ENCODE peak calls at places on chromosomes 7 and 10, in five cellular contexts. One of them, this sample, is unnamed.

GRCh38 chr7:134071355-134072331 is 55.5 kb upstream of the LRGUK start:
- DNase-seq in GM12878: peak
- DNase-seq in H1: no peak
- DNase-seq in HepG2: no peak
- DNase-seq in K562: peak
- DNase-seq in this sample: no peak

GRCh38 chr7:1593091-1593866 is 23.4 kb upstream of the PSMG3 start:
- DNase-seq in GM12878: no peak
- DNase-seq in H1: no peak
- DNase-seq in HepG2: peak
- DNase-seq in K562: peak
- DNase-seq in this sample: no peak

GRCh38 chr7:36034020-36034419 is 119.0 kb upstream of the EEPD1 start:
- DNase-seq in GM12878: no peak
- DNase-seq in H1: no peak
- DNase-seq in HepG2: no peak
- DNase-seq in K562: no peak
- DNase-seq in this sample: no peak

GRCh38 chr10:71232089-71232998 is 20.0 kb downstream of the UNC5B start:
- DNase-seq in GM12878: no peak
- DNase-seq in H1: no peak
- DNase-seq in HepG2: no peak
- DNase-seq in K562: no peak
- DNase-seq in this sample: no peak

GRCh38 chr10:86053675-86054074 is 312.9 kb downstream of the GRID1 start:
- DNase-seq in GM12878: no peak
- DNase-seq in H1: no peak
- DNase-seq in HepG2: no peak
- DNase-seq in K562: no peak
- DNase-seq in this sample: no peak

GRCh38 chr10:132900211-132900756 is 42.1 kb downstream of the CFAP46 start:
- DNase-seq in GM12878: no peak
- DNase-seq in H1: no peak
- DNase-seq in HepG2: no peak
- DNase-seq in K562: no peak
- DNase-seq in this sample: no peak

GRCh38 chr7:139505563-139505962 is 17.9 kb upstream of the CLEC2L start:
- DNase-seq in GM12878: no peak
- DNase-seq in H1: peak
- DNase-seq in HepG2: peak
- DNase-seq in K562: peak
- DNase-seq in this sample: peak

GRCh38 chr7:131027287-131027773 is 293.3 kb upstream of the KLF14 start:
- DNase-seq in GM12878: no peak
- DNase-seq in H1: no peak
- DNase-seq in HepG2: no peak
- DNase-seq in K562: no peak
- DNase-seq in this sample: peak

GRCh38 chr10:118246340-118247247 is 95.5 kb downstream of the FAM204A start:
- DNase-seq in GM12878: no peak
- DNase-seq in H1: no peak
- DNase-seq in HepG2: no peak
- DNase-seq in K562: no peak
- DNase-seq in this sample: peak

GRCh38 chr10:21100190-21100589 is 203.1 kb upstream of the NEBL start:
- DNase-seq in GM12878: no peak
- DNase-seq in H1: no peak
- DNase-seq in HepG2: no peak
- DNase-seq in K562: no peak
- DNase-seq in this sample: no peak

GRCh38 chr7:103637726-103638125 is 191.7 kb upstream of the SLC26A5 start:
- DNase-seq in GM12878: no peak
- DNase-seq in H1: no peak
- DNase-seq in HepG2: no peak
- DNase-seq in K562: no peak
- DNase-seq in this sample: no peak

GRCh38 chr7:12162420-12163113 is 48.5 kb upstream of the TMEM106B start:
- DNase-seq in GM12878: no peak
- DNase-seq in H1: no peak
- DNase-seq in HepG2: no peak
- DNase-seq in K562: no peak
- DNase-seq in this sample: no peak

GRCh38 chr10:5285186-5285585 is 79.6 kb upstream of the UCN3 start:
- DNase-seq in GM12878: no peak
- DNase-seq in H1: no peak
- DNase-seq in HepG2: no peak
- DNase-seq in K562: no peak
- DNase-seq in this sample: no peak

GRCh38 chr10:103668351-103669242 is 175.1 kb downstream of the NEURL1 start:
- DNase-seq in GM12878: no peak
- DNase-seq in H1: no peak
- DNase-seq in HepG2: no peak
- DNase-seq in K562: peak
- DNase-seq in this sample: no peak

GRCh38 chr7:76216683-76217082 is 15.0 kb downstream of the SRRM3 start:
- DNase-seq in GM12878: no peak
- DNase-seq in H1: no peak
- DNase-seq in HepG2: no peak
- DNase-seq in K562: no peak
- DNase-seq in this sample: peak

GRCh38 chr10:62082729-62083412 is 181.4 kb downstream of the ARID5B start:
- DNase-seq in GM12878: peak
- DNase-seq in H1: no peak
- DNase-seq in HepG2: peak
- DNase-seq in K562: no peak
- DNase-seq in this sample: no peak

GRCh38 chr7:2172311-2173183 is 60.2 kb downstream of the MAD1L1 start:
- DNase-seq in GM12878: no peak
- DNase-seq in H1: peak
- DNase-seq in HepG2: peak
- DNase-seq in K562: no peak
- DNase-seq in this sample: no peak

DNA sequence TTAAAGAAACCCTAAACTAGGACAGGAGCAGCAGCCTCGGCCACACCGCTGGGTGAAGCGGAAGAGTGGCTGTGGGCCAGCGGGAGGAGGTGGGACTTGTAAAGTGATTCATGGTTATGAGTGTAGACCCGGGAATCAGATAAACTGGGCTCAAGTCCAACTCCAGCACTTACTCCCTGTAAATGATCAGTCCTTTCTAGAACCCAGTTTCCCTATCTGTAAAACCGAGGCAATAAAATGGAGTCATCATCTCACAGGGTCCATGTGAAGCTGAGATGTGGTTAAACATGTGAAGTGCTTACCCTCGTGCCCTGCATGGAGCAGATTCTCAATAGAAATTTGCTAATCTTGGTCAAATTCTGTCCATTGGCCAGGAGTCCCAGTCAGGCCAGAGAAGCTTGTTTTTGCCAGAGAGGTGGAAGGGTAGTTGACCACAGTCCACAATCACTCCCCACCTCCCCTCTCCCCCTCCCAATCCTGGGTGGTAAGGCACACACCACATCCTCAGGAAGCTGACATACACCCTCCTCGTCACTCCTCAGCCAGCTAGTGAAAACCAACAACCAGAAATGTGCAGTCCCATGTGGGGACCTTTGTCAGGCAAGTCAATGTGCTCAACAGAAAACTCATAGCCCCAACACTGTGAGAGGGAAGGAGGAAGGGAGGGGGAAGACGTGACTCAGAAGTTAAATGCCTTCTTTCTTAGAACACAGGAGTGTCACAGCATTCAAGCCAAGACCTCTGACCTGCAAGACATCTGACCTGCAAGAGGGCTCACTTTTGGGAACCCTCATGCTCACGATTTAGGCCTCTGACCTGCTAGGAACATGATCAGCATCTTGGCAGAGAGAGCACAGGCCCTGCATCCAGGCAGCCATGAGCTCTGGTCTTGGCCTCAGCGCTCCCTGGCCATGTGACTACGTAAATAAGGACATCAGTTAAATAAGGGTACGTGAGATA is 145.1 kb downstream of the PLXNA4 start:
- DNase-seq in GM12878: no peak
- DNase-seq in H1: no peak
- DNase-seq in HepG2: no peak
- DNase-seq in K562: peak
- DNase-seq in this sample: no peak
- TF ChIP-seq ATF2 in GM12878: no peak
- TF ChIP-seq ATF2 in H1: no peak
- TF ChIP-seq ATF2 in HepG2: no peak
- TF ChIP-seq ATF2 in K562: no peak
- TF ChIP-seq ATF2 in this sample: no peak

GRCh38 chr10:69872326-69872725 is 70.6 kb downstream of the COL13A1 start:
- DNase-seq in GM12878: no peak
- DNase-seq in H1: no peak
- DNase-seq in HepG2: no peak
- DNase-seq in K562: no peak
- DNase-seq in this sample: no peak
- TF ChIP-seq ATF2 in GM12878: no peak
- TF ChIP-seq ATF2 in H1: no peak
- TF ChIP-seq ATF2 in HepG2: no peak
- TF ChIP-seq ATF2 in K562: no peak
- TF ChIP-seq ATF2 in this sample: no peak

DNA sequence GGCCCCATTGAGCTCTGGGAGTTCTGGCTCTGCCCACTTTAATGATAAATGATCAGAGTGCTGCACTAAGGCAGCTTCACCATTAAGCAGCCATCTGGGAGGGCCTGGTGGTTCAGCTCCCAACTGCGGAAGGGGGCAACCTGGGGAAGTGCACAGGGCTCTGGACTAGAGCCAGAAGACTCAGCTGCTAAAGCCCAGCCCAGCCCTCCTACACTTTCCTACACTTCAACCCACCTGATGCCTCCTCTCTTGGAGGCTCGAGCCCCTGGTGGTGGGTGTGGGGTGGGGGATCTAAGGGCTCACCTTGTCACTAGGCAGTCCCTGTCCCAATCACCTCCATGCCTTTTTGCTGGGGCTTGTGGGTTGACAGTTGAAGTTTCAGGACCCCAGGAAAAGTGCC is 60.6 kb upstream of the ANTXRL start:
- DNase-seq in GM12878: no peak
- DNase-seq in H1: peak
- DNase-seq in HepG2: no peak
- DNase-seq in K562: no peak
- DNase-seq in this sample: no peak
- TF ChIP-seq ATF2 in GM12878: no peak
- TF ChIP-seq ATF2 in H1: no peak
- TF ChIP-seq ATF2 in HepG2: no peak
- TF ChIP-seq ATF2 in K562: no peak
- TF ChIP-seq ATF2 in this sample: no peak

GRCh38 chr10:115937756-115938032 is 335.3 kb downstream of the GFRA1 start:
- DNase-seq in GM12878: no peak
- DNase-seq in H1: no peak
- DNase-seq in HepG2: no peak
- DNase-seq in K562: no peak
- DNase-seq in this sample: no peak
- TF ChIP-seq ATF2 in GM12878: no peak
- TF ChIP-seq ATF2 in H1: no peak
- TF ChIP-seq ATF2 in HepG2: no peak
- TF ChIP-seq ATF2 in K562: no peak
- TF ChIP-seq ATF2 in this sample: no peak

DNA sequence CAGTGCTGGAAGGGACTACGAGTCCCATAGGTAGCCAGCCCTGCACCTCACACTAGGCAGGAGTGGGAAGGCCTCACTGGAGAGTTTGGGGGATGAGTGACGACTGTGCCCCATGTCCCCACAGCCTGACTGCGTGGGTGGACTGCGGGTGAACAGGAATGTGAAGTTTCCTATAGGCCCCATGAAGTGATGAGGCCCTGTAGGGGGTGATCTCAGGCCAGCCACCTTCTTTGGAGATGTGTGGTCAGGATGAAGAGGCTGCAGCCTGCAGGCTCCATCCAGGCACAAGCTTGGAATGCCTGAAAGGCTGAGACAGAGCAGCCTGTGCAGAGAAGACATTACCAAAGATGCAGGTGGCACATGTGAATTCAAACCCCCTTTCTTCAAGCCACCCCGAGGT is 94.9 kb downstream of the CPXM2 start:
- DNase-seq in GM12878: no peak
- DNase-seq in H1: peak
- DNase-seq in HepG2: no peak
- DNase-seq in K562: no peak
- DNase-seq in this sample: no peak
- TF ChIP-seq ATF2 in GM12878: no peak
- TF ChIP-seq ATF2 in H1: no peak
- TF ChIP-seq ATF2 in HepG2: no peak
- TF ChIP-seq ATF2 in K562: no peak
- TF ChIP-seq ATF2 in this sample: no peak

GRCh38 chr10:73941300-73941699 is 30.4 kb downstream of the PLAU start:
- DNase-seq in GM12878: no peak
- DNase-seq in H1: no peak
- DNase-seq in HepG2: no peak
- DNase-seq in K562: no peak
- DNase-seq in this sample: no peak
- TF ChIP-seq ATF2 in GM12878: no peak
- TF ChIP-seq ATF2 in H1: no peak
- TF ChIP-seq ATF2 in HepG2: no peak
- TF ChIP-seq ATF2 in K562: no peak
- TF ChIP-seq ATF2 in this sample: no peak

GRCh38 chr7:77331938-77332695 is 84.0 kb downstream of the GSAP start:
- DNase-seq in GM12878: peak
- DNase-seq in H1: no peak
- DNase-seq in HepG2: peak
- DNase-seq in K562: peak
- DNase-seq in this sample: peak
- TF ChIP-seq ATF2 in GM12878: no peak
- TF ChIP-seq ATF2 in H1: no peak
- TF ChIP-seq ATF2 in HepG2: no peak
- TF ChIP-seq ATF2 in K562: no peak
- TF ChIP-seq ATF2 in this sample: no peak

GRCh38 chr7:67470256-67470751 is 473.7 kb downstream of the TYW1 start:
- DNase-seq in GM12878: no peak
- DNase-seq in H1: no peak
- DNase-seq in HepG2: no peak
- DNase-seq in K562: no peak
- DNase-seq in this sample: no peak
- TF ChIP-seq ATF2 in GM12878: no peak
- TF ChIP-seq ATF2 in H1: no peak
- TF ChIP-seq ATF2 in HepG2: no peak
- TF ChIP-seq ATF2 in K562: no peak
- TF ChIP-seq ATF2 in this sample: no peak

GRCh38 chr7:127391591-127392181 is 822 bp downstream of the ZNF800 start:
- DNase-seq in GM12878: no peak
- DNase-seq in H1: peak
- DNase-seq in HepG2: no peak
- DNase-seq in K562: peak
- DNase-seq in this sample: peak
- TF ChIP-seq ATF2 in GM12878: no peak
- TF ChIP-seq ATF2 in H1: no peak
- TF ChIP-seq ATF2 in HepG2: no peak
- TF ChIP-seq ATF2 in K562: peak
- TF ChIP-seq ATF2 in this sample: no peak

This sample was measured in WTC11.